ENCODE peak calls at places on chromosome 15, in seven cellular contexts. U is neuronal stem cell, A is IMR-90, M is H1, E is mesendoderm, S is mesenchymal stem cell, R is trophoblast cell. L is an unnamed sample.

GRCh38 chr15:90004671-90005070 is 3.5 kb downstream of the ZNF710 start:
- DNase-seq in U (no peak), S (peak), R (peak), E (no peak), A (peak), M (no peak), L (no peak)

GRCh38 chr15:97091093-97091492 is 760.6 kb downstream of the NR2F2 start:
- DNase-seq in R (no peak), S (no peak), U (no peak), A (no peak), M (no peak), E (no peak), L (no peak)

GRCh38 chr15:81859737-81860516 is 185.9 kb downstream of the MEX3B start:
- DNase-seq in M (no peak), S (no peak), A (no peak), U (no peak), R (no peak), E (no peak), L (no peak)

GRCh38 chr15:56042982-56043980 is 49.9 kb upstream of the NEDD4 start:
- DNase-seq in A (no peak), R (no peak), E (no peak), S (no peak), U (no peak), M (no peak), L (no peak)

GRCh38 chr15:41429003-41429890 is 12.4 kb downstream of the RTF1 start:
- DNase-seq in R (no peak), S (peak), E (no peak), A (peak), M (no peak), U (no peak), L (no peak)

GRCh38 chr15:23648920-23649515 is 1.4 kb upstream of the MAGEL2 start:
- DNase-seq in U (peak), S (peak), E (peak), M (peak), A (no peak), R (peak), L (no peak)

GRCh38 chr15:38217181-38217580 is 35.5 kb upstream of the SPRED1 start:
- DNase-seq in M (no peak), R (no peak), A (peak), S (peak), U (no peak), E (no peak), L (no peak)

GRCh38 chr15:80582816-80583423 is 112.2 kb upstream of the ABHD17C start:
- DNase-seq in U (no peak), S (no peak), A (no peak), R (no peak), E (no peak), M (no peak), L (peak)

GRCh38 chr15:29226431-29227216 is 43.0 kb downstream of the NSMCE3 start:
- DNase-seq in A (no peak), S (no peak), U (no peak), R (no peak), E (no peak), M (no peak), L (no peak)

GRCh38 chr15:56495050-56495449 is 30.1 kb upstream of the MNS1 start:
- DNase-seq in A (no peak), R (no peak), S (no peak), E (no peak), M (no peak), U (no peak), L (no peak)

GRCh38 chr15:73375012-73375411 is 6.3 kb upstream of the HCN4 start:
- DNase-seq in E (no peak), R (no peak), U (no peak), M (no peak), A (no peak), S (no peak), L (no peak)

GRCh38 chr15:60062826-60063225 is 58.7 kb downstream of the FOXB1 start:
- DNase-seq in R (peak), U (no peak), A (peak), E (no peak), S (no peak), M (no peak), L (no peak)

GRCh38 chr15:38883987-38884386 is 319.4 kb upstream of the RASGRP1 start:
- DNase-seq in A (peak), M (no peak), U (no peak), R (peak), E (no peak), S (no peak), L (no peak)

GRCh38 chr15:23629234-23629805 is 18.3 kb downstream of the MAGEL2 start:
- DNase-seq in U (no peak), S (no peak), M (no peak), R (peak), E (peak), A (no peak), L (no peak)

GRCh38 chr15:47293763-47294162 is 423.5 kb upstream of the SEMA6D start:
- DNase-seq in M (no peak), A (peak), U (no peak), R (peak), S (peak), E (no peak), L (no peak)

GRCh38 chr15:61102281-61102680 is 126.8 kb downstream of the RORA start:
- DNase-seq in U (no peak), E (no peak), A (no peak), R (no peak), S (no peak), M (no peak), L (no peak)
- H3K18ac ChIP-seq in U (no peak), E (no peak), A (no peak), R (no peak), S (no peak), M (no peak), L (no peak)

DNA sequence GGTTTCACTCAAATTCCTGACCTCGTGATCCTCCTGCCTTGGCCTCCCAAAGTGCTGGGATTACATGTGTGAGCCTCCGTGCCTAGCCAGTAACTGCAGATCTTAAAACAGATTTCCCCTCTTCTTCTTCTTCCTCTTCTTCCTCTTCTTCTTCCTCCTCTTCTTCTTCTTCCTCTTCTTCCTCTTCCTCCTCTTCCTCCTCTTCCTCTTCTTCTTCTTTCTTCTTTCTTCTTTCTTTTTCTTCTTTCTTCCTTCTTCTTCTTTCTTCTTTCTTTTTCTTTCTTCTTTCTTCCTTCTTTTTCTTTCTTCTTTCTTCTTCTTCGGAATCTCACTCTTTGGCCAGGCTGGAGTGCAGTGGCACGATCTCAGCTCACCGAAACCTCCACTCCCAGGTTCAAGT is 7.8 kb downstream of the USP3 start:
- DNase-seq in U (no peak), R (no peak), E (no peak), S (no peak), M (no peak), A (no peak), L (no peak)
- H3K18ac ChIP-seq in U (no peak), R (no peak), E (no peak), S (no peak), M (no peak), A (no peak), L (no peak)

DNA sequence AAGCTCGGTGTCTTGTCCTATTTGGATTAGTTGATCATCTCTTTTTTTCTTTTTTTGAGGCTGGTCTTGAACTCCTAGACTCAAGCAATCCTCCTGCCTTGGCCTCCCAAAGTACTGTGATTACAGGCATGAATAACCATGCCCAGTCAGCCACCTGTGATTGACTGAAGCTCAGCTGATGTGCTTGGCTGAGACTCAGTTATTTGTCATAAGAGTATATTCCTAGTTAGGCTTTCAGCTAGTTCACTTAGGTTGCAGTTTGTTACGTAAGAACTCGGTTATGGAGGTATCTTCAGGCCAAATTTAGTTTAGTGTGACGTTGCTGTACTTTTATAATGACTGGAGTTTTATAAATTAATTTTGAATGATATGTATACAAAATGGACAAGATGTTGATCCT is 365.0 kb downstream of the SV2B start:
- DNase-seq in S (no peak), R (no peak), A (no peak), E (no peak), U (no peak), M (no peak), L (no peak)
- H3K18ac ChIP-seq in S (no peak), R (no peak), A (no peak), E (no peak), U (no peak), M (no peak), L (no peak)

DNA sequence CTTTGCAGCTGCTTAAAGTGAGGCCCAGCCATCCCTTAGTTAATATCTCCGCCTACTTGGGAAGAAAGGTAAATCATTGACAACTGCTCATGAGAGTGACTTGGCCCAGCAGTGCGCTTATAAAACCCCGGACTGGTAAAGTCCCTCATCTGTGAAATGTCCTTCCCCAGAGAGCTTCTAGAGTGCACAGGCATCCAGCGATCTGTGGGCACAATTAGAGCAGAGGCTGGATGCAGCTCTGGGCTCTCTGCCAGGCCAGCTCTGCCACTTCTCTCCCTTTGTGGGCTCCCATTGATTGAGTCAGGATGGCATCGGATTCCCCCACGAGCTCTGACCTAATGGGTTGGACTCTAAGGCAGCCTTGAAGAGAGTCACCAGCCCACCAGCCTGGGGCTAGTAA is 219.0 kb upstream of the LINGO1 start:
- DNase-seq in R (no peak), E (no peak), A (no peak), U (no peak), S (no peak), M (no peak), L (peak)
- H3K18ac ChIP-seq in R (no peak), E (no peak), A (no peak), U (no peak), S (no peak), M (no peak), L (no peak)

GRCh38 chr15:68612979-68613740 is 34.4 kb downstream of the CORO2B start:
- DNase-seq in A (peak), U (no peak), R (peak), M (no peak), S (no peak), E (peak), L (no peak)
- H3K18ac ChIP-seq in A (no peak), U (no peak), R (no peak), M (no peak), S (no peak), E (no peak), L (no peak)

GRCh38 chr15:44325568-44325967 is 37.0 kb downstream of the GOLM2 start:
- DNase-seq in U (peak), A (no peak), M (no peak), S (no peak), R (no peak), E (peak), L (no peak)

GRCh38 chr15:44328135-44328534 is 39.6 kb downstream of the GOLM2 start:
- DNase-seq in M (no peak), E (no peak), S (no peak), U (no peak), R (no peak), A (no peak), L (no peak)

DNA sequence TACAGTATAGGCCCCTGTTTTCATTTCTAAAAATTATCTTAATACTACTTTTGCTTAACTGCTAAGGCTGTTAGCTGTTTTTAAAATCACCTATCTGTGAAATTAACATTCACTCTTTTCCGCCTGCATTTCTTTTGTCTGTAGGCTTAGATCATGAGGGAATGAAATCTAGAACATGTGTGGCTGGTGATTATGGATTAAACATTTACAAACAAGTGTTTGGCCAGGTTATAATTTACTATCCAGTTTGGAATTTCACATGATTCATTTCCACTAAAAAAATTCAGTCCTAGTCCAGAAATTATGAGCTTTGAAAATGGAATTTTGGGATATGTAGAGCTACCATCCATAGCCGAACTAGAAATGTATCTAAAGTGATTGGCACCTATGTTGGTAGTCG is 39.1 kb downstream of the GOLM2 start:
- DNase-seq in M (no peak), U (no peak), E (no peak), A (no peak), S (no peak), R (no peak), L (no peak)
- H3K18ac ChIP-seq in M (no peak), U (no peak), E (no peak), A (no peak), S (no peak), R (no peak), L (no peak)

GRCh38 chr15:91520848-91521247 is 332.7 kb upstream of the SLCO3A1 start:
- DNase-seq in R (no peak), S (no peak), E (no peak), U (no peak), M (no peak), A (peak), L (no peak)

GRCh38 chr15:91517491-91518200 is 335.9 kb upstream of the SLCO3A1 start:
- DNase-seq in A (peak), R (no peak), M (no peak), E (peak), U (no peak), S (no peak), L (no peak)

GRCh38 chr15:91516866-91517265 is 336.6 kb upstream of the SLCO3A1 start:
- DNase-seq in E (peak), S (no peak), U (no peak), A (no peak), R (no peak), M (no peak), L (no peak)

GRCh38 chr15:91515188-91515754 is 338.2 kb upstream of the SLCO3A1 start:
- DNase-seq in S (no peak), A (peak), M (no peak), U (no peak), R (no peak), E (no peak), L (no peak)
- H3K18ac ChIP-seq in S (no peak), A (peak), M (no peak), U (no peak), R (no peak), E (no peak), L (no peak)

GRCh38 chr15:66663664-66664063 is 38.4 kb upstream of the SMAD6 start:
- DNase-seq in E (no peak), U (no peak), M (no peak), R (no peak), A (no peak), S (no peak), L (no peak)

GRCh38 chr15:66661432-66662096 is 40.5 kb upstream of the SMAD6 start:
- DNase-seq in E (peak), A (no peak), U (no peak), S (no peak), R (no peak), M (no peak), L (no peak)

GRCh38 chr15:66658855-66659254 is 43.2 kb upstream of the SMAD6 start:
- DNase-seq in U (no peak), E (no peak), A (no peak), R (no peak), M (no peak), S (no peak), L (no peak)

GRCh38 chr15:66659384-66659783 is 42.7 kb upstream of the SMAD6 start:
- DNase-seq in E (no peak), A (no peak), U (no peak), S (no peak), R (no peak), M (no peak), L (no peak)

DNA sequence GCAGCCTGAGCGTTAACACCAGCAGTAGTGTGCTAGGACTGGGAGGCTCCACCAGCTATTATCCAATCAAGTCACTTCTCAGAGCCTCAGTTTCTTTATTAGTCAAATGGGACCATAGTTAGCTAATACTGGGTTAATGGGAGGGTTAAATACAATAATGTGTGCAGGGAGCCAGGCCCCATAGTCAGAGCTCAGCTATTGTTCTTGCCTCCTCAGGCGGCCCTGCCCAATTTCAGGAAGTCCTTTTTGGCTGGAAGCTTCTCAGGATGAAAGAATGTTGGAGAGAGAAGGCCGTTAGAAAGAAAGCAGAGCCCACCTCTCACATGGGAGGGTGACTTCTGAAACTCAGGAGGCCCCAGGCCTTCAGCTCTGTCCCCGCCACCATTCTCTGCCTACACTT is 39.5 kb upstream of the SMAD6 start:
- DNase-seq in M (no peak), A (no peak), R (no peak), U (no peak), S (no peak), E (no peak), L (no peak)
- H3K18ac ChIP-seq in M (no peak), A (no peak), R (no peak), U (peak), S (no peak), E (no peak), L (no peak)

GRCh38 chr15:83318861-83319415 is 34.5 kb upstream of the BNC1 start:
- DNase-seq in A (no peak), S (no peak), M (no peak), R (peak), E (no peak), U (no peak), L (no peak)

GRCh38 chr15:83322061-83322460 is 37.6 kb upstream of the BNC1 start:
- DNase-seq in E (peak), S (peak), M (no peak), A (peak), U (no peak), R (no peak), L (no peak)

GRCh38 chr15:83320831-83321230 is 36.4 kb upstream of the BNC1 start:
- DNase-seq in E (no peak), S (peak), A (no peak), R (peak), M (no peak), U (no peak), L (no peak)

GRCh38 chr15:83320404-83320803 is 35.9 kb upstream of the BNC1 start:
- DNase-seq in S (peak), U (no peak), M (no peak), E (peak), R (peak), A (peak), L (no peak)

GRCh38 chr15:83319771-83320170 is 35.3 kb upstream of the BNC1 start:
- DNase-seq in U (no peak), S (no peak), A (no peak), E (no peak), M (no peak), R (no peak), L (no peak)
- H3K18ac ChIP-seq in U (no peak), S (no peak), A (no peak), E (no peak), M (no peak), R (no peak), L (no peak)

GRCh38 chr15:74844319-74845207 is 1.6 kb upstream of the ULK3 start:
- DNase-seq in A (no peak), S (no peak), M (no peak), E (no peak), U (no peak), R (no peak), L (no peak)

GRCh38 chr15:74841761-74842385 is 1.1 kb downstream of the ULK3 start:
- DNase-seq in E (no peak), S (no peak), U (no peak), R (no peak), A (no peak), M (no peak), L (no peak)

GRCh38 chr15:74842581-74843444 is at the start of gene ULK3:
- DNase-seq in U (peak), M (peak), A (peak), E (peak), S (peak), R (peak), L (peak)

GRCh38 chr15:74843891-74844299 is 939 bp upstream of the ULK3 start:
- DNase-seq in U (no peak), R (peak), A (no peak), E (no peak), S (no peak), M (no peak), L (no peak)

DNA sequence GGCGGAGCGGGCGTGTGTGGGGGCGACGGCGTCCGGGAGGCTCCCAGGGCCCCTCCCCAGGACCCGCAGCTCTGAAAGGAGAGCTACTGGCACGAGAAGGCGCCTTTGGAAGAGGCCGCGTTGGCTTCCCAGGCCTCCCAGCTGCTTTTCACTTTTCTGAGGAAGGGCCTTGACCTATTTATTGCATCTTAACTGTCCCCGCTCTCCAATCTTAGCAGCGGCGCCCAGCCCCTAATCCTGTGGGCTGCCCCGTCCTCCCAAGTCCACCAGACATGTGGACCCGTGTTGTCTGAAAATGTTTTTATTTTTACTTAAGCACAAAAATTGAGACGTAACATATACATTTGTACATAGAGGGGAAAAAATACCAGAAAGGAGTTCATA is 481 bp upstream of the ULK3 start:
- DNase-seq in R (no peak), E (no peak), A (no peak), S (no peak), M (no peak), U (no peak), L (no peak)
- H3K18ac ChIP-seq in R (peak), E (peak), A (no peak), S (peak), M (peak), U (peak), L (peak)